ENCODE peak calls at places on chromosomes 4 and X, in ten cellular contexts. V is hypothalamus; C is activated naive CD4-positive, alpha-beta T cell treated with Interleukin-2 at 50 U/mL for 16 hours; D is left ventricle myocardium superior; K is cardiac muscle cell; F is NCI-H510A treated with DMSO at 0.1 percent for 48 hours; L is HepG2; T is NCI-H1694; O is NCI-H1092 treated with DMSO at 0.1 percent for 48 hours; M is DMS79. J is an unnamed sample.

GRCh38 chrX:11629593-11630211 is 36.0 kb downstream of the ARHGAP6 start:
- DNase-seq in D (peak), V (no peak), C (no peak), K (peak), T (no peak), M (no peak), F (no peak), L (no peak), O (no peak), J (peak)

GRCh38 chr4:38958453-38958852 is 73.8 kb downstream of the TMEM156 start:
- DNase-seq in K (peak), M (no peak), T (no peak), F (no peak), V (no peak), D (no peak), L (no peak), O (no peak), C (no peak), J (no peak)

GRCh38 chr4:129323630-129324029 is 227.7 kb downstream of the C4orf33 start:
- DNase-seq in F (peak), D (no peak), M (no peak), L (no peak), T (peak), C (no peak), O (peak), V (peak), K (no peak), J (no peak)

GRCh38 chr4:129240816-129241215 is 144.9 kb downstream of the C4orf33 start:
- DNase-seq in O (peak), K (no peak), V (no peak), F (peak), D (no peak), T (no peak), M (no peak), L (no peak), C (no peak), J (no peak)

GRCh38 chr4:176882201-176882600 is 89.5 kb upstream of the VEGFC start:
- DNase-seq in D (no peak), K (no peak), O (no peak), V (no peak), F (no peak), M (no peak), L (no peak), T (no peak), C (no peak), J (no peak)

GRCh38 chr4:26692014-26692726 is 108.3 kb downstream of the TBC1D19 start:
- DNase-seq in D (no peak), T (no peak), L (no peak), V (no peak), C (no peak), F (no peak), K (no peak), O (no peak), M (no peak), J (no peak)

GRCh38 chr4:176001171-176002006 is 64.3 kb upstream of the WDR17 start:
- DNase-seq in V (peak), D (peak), M (no peak), T (no peak), C (no peak), F (peak), O (no peak), L (no peak), K (peak), J (peak)

GRCh38 chr4:143382539-143382938 is 45.9 kb downstream of the GAB1 start:
- DNase-seq in O (no peak), T (no peak), L (no peak), F (no peak), M (no peak), C (no peak), D (no peak), V (peak), K (peak), J (no peak)

GRCh38 chr4:139266583-139267257 is 13.3 kb downstream of the MGARP start:
- DNase-seq in V (peak), C (peak), L (peak), F (peak), O (no peak), D (peak), K (peak), T (no peak), M (no peak), J (peak)

GRCh38 chrX:21131346-21131745 is 242.9 kb upstream of the CNKSR2 start:
- DNase-seq in L (no peak), F (no peak), O (no peak), T (no peak), M (no peak), D (no peak), V (no peak), C (no peak), K (no peak), J (no peak)

GRCh38 chr4:9977518-9978031 is 43.7 kb downstream of the SLC2A9 start:
- DNase-seq in V (no peak), D (no peak), F (no peak), T (no peak), L (no peak), M (no peak), K (no peak), C (no peak), O (no peak), J (no peak)

GRCh38 chr4:95450294-95450693 is 98.5 kb downstream of the UNC5C start:
- DNase-seq in M (no peak), V (no peak), O (no peak), T (no peak), F (no peak), C (no peak), D (no peak), K (no peak), L (no peak), J (no peak)

GRCh38 chr4:8176547-8177399 is 18.2 kb upstream of the ABLIM2 start:
- DNase-seq in K (peak), C (peak), T (peak), M (no peak), O (peak), F (peak), D (peak), L (peak), V (no peak), J (peak)

GRCh38 chr4:184475096-184475461 is 729 bp upstream of the IRF2 start:
- DNase-seq in F (no peak), V (peak), L (no peak), M (peak), T (no peak), D (peak), O (no peak), C (peak), K (peak), J (peak)

GRCh38 chr4:73679836-73680235 is 59.6 kb upstream of the RASSF6 start:
- DNase-seq in F (no peak), T (no peak), V (no peak), K (peak), M (no peak), O (no peak), D (no peak), L (no peak), C (no peak), J (no peak)

J was measured in Right ventricle myocardium superior.